ENCODE peak calls at places on chromosomes 11 and 22, in ten cellular contexts. F is GM12878, P is body of pancreas, G is NB4, T is testis, E is IMR-90, O is right lobe of liver, L is transverse colon, D is Peyer's patch, W is breast epithelium. B is an unnamed sample.

GRCh38 chr11:75437966-75438659 is 5.1 kb upstream of the KLHL35 start:
- DNase-seq in F (no peak), P (no peak), G (no peak), T (no peak), E (no peak), O (no peak), L (no peak), D (no peak), W (no peak), B (no peak)

GRCh38 chr11:86639172-86639571 is 33.2 kb downstream of the ME3 start:
- DNase-seq in F (no peak), P (no peak), G (no peak), T (no peak), E (peak), O (no peak), L (no peak), D (no peak), W (no peak), B (no peak)

GRCh38 chr11:94060401-94060800 is 39.2 kb downstream of the HEPHL1 start:
- DNase-seq in F (no peak), P (no peak), G (no peak), T (no peak), E (peak), O (no peak), L (no peak), D (no peak), W (no peak), B (no peak)

GRCh38 chr11:110429614-110430266 is at the start of gene FDX1:
- DNase-seq in F (peak), P (peak), G (peak), T (peak), E (peak), O (peak), L (peak), D (peak), W (peak), B (peak)

GRCh38 chr22:48715511-48715910 is 1112.2 kb downstream of the BRD1 start:
- DNase-seq in F (no peak), P (no peak), G (no peak), T (no peak), E (no peak), O (peak), L (no peak), D (no peak), W (no peak), B (no peak)

GRCh38 chr11:79864882-79865281 is 424.1 kb upstream of the TENM4 start:
- DNase-seq in F (no peak), P (no peak), G (no peak), T (no peak), E (no peak), O (no peak), L (peak), D (no peak), W (no peak), B (no peak)

GRCh38 chr22:30879398-30879797 is 89.2 kb downstream of the MORC2 start:
- DNase-seq in F (no peak), P (no peak), G (peak), T (no peak), E (no peak), O (peak), L (no peak), D (no peak), W (no peak), B (no peak)

GRCh38 chr22:31681625-31682345 is 19.8 kb upstream of the PISD start:
- DNase-seq in F (no peak), P (no peak), G (no peak), T (peak), E (peak), O (no peak), L (no peak), D (no peak), W (no peak), B (peak)

GRCh38 chr11:17989306-17989705 is 23.5 kb downstream of the SERGEF start:
- DNase-seq in F (no peak), P (no peak), G (no peak), T (no peak), E (no peak), O (no peak), L (no peak), D (no peak), W (no peak), B (no peak)

GRCh38 chr11:124483422-124483821 is 37.9 kb upstream of the OR8B8 start:
- DNase-seq in F (no peak), P (no peak), G (no peak), T (no peak), E (no peak), O (no peak), L (no peak), D (no peak), W (no peak), B (no peak)

GRCh38 chr11:80995523-80995922 is 1554.7 kb upstream of the TENM4 start:
- DNase-seq in F (no peak), P (no peak), G (no peak), T (no peak), E (no peak), O (no peak), L (no peak), D (no peak), W (no peak), B (no peak)

GRCh38 chr11:32082346-32082986 is 8.4 kb upstream of the RCN1 start:
- DNase-seq in F (no peak), P (no peak), G (no peak), T (no peak), E (no peak), O (no peak), L (no peak), D (no peak), W (no peak), B (no peak)

GRCh38 chr22:39236321-39237275 is 8.2 kb downstream of the PDGFB start:
- DNase-seq in F (peak), P (peak), G (peak), T (no peak), E (no peak), O (no peak), L (peak), D (peak), W (no peak), B (no peak)

GRCh38 chr22:35043251-35043931 is 22.6 kb upstream of the ISX start:
- DNase-seq in F (no peak), P (no peak), G (no peak), T (peak), E (no peak), O (no peak), L (peak), D (no peak), W (no peak), B (no peak)

GRCh38 chr11:30422828-30423648 is 100.1 kb downstream of the ARL14EP start:
- DNase-seq in F (no peak), P (peak), G (no peak), T (no peak), E (no peak), O (no peak), L (peak), D (no peak), W (no peak), B (no peak)

DNA sequence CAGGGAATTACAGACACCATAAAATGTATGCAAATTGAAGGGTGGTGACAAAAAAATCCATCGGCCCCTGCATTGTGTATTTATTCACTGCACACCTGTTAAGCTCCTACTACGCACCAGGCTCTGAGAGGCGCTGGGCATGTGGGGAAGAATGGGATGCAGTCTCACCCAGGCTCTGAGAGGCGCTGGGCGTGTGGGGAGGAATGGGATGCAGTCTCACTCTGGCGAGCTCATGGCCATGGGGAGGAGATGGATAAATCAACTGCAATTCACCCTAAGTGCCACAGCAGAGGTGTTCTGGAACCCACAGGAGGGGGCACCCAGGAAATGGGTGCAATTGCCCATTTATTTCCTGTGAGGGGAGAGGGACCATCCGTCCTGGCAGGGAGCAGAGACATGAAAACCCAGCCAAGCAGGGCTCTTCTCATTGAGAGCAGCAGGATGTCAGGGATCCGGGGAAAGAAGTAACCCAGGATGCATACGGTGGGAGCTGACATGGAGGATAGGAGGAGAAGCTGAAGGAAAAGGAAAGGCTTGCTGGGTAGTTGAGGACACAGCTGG is 798.7 kb downstream of the TBC1D22A start:
- DNase-seq in F (no peak), P (no peak), G (no peak), T (no peak), E (no peak), O (no peak), L (no peak), D (no peak), W (no peak), B (no peak)
- TF ChIP-seq POLR2A in F (no peak), P (no peak), G (no peak), T (no peak), E (no peak), O (no peak), L (no peak), D (no peak), W (no peak), B (no peak)

DNA sequence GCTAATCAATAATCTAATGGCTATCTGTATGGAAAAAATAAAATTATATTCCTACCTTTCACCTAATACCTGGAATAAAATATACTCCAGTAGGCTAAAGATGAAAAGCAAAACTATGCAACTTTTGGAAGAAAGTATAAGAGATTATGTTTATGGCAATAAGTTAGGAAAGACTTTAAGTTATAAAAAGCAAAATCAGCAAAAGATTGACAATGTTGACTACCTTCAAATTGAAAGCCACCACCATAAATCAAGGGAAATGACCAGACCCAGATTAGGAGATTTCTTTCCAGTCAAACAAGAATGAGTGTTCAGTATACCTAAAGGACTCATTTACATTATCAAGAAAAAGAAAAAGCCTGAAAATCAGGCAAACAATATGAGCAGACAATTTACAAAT is 159.1 kb upstream of the ZBED5 start:
- DNase-seq in F (no peak), P (no peak), G (no peak), T (no peak), E (no peak), O (no peak), L (no peak), D (no peak), W (no peak), B (no peak)
- TF ChIP-seq POLR2A in F (no peak), P (no peak), G (no peak), T (no peak), E (no peak), O (no peak), L (no peak), D (no peak), W (no peak), B (no peak)

DNA sequence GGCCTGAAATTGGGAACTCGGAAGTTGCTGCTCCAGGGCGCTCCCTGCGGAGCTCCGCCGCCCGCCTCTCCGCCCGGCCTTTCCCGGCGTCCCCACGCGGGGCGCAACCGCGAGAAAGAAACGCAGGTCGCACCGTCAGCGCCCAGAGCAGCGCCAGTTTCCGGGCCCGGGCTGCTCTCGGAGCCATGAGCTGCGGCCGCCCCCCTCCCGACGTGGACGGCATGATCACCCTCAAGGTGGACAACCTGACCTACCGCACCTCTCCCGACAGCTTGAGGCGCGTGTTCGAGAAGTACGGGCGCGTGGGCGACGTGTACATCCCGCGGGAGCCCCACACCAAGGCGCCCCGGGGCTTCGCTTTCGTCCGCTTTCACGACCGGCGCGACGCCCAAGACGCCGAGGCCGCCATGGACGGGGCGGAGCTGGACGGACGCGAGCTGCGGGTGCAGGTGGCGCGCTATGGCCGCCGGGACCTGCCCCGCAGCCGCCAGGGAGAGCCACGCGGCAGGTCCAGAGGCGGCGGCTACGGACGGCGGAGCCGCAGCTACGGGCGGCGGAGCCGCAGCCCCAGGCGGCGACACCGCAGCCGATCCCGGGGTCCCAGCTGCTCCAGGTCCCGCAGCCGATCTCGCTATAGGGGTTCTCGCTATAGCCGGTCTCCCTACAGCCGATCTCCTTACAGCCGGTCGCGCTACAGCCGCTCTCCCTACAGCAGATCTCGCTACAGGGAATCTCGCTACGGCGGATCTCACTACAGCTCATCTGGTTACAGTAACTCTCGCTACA is 516 bp downstream of the SRSF8 start:
- DNase-seq in F (no peak), P (peak), G (peak), T (peak), E (peak), O (peak), L (peak), D (peak), W (peak), B (peak)
- TF ChIP-seq POLR2A in F (peak), P (peak), G (peak), T (no peak), E (peak), O (peak), L (peak), D (peak), W (peak), B (peak)

GRCh38 chr11:46593550-46594382 is at the start of gene AMBRA1:
- DNase-seq in F (peak), P (peak), G (peak), T (peak), E (peak), O (peak), L (peak), D (peak), W (peak), B (peak)
- TF ChIP-seq POLR2A in F (peak), P (peak), G (peak), T (no peak), E (peak), O (peak), L (peak), D (peak), W (peak), B (peak)

GRCh38 chr11:112086422-112087191 is at the start of the genes SDHD and TIMM8B:
- DNase-seq in F (peak), P (peak), G (peak), T (peak), E (peak), O (peak), L (peak), D (peak), W (peak), B (peak)
- TF ChIP-seq POLR2A in F (peak), P (peak), G (peak), T (no peak), E (peak), O (peak), L (peak), D (peak), W (peak), B (peak)

DNA sequence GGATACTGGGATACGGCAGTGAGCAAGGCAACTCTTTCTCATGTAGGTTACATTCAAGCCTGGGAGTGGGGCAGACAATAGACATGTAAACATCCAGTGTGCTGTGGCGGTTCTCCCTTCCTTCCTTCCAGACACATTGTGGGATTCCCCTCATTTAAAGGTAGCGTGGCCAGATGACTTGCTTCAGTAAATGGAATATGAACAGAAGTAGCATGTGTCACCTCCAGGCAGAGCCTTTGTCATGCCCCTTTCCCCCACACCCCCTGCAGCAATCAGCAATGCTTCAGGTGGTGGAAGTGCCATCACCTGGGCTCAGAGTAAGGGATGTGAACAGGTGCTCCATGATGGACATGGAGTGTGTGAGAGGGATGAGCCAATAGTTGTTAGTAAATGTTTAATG is 34.8 kb upstream of the TTC12 start:
- DNase-seq in F (no peak), P (no peak), G (no peak), T (no peak), E (no peak), O (no peak), L (no peak), D (no peak), W (no peak), B (no peak)
- TF ChIP-seq POLR2A in F (no peak), P (no peak), G (no peak), T (no peak), E (no peak), O (no peak), L (no peak), D (no peak), W (no peak), B (no peak)

DNA sequence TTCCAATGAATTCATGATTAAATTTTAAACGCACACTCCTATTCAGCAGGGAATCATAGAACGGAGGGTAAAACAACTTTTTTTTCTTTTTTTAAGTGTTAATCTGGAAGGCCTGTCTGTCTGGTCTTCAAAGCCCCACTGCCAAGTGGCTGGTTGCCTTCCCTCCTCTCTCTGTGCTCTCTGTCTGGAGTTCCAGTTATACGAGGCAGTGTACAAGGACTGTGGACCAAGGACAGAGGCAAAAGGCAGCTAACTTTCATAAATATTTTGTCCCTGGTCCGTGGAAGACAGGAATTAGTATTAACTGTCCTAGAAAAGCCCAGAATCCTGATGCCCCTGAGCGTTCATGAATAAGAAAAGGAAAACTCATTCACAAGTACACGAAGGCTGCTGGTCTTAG is 164.0 kb upstream of the E2F8 start:
- DNase-seq in F (no peak), P (no peak), G (no peak), T (no peak), E (no peak), O (no peak), L (no peak), D (no peak), W (no peak), B (no peak)
- TF ChIP-seq POLR2A in F (no peak), P (no peak), G (no peak), T (no peak), E (no peak), O (no peak), L (no peak), D (no peak), W (no peak), B (no peak)

GRCh38 chr11:65134952-65135632 is 773 bp upstream of the SYVN1 start:
- DNase-seq in F (no peak), P (peak), G (peak), T (peak), E (peak), O (peak), L (peak), D (peak), W (peak), B (peak)
- TF ChIP-seq POLR2A in F (peak), P (no peak), G (peak), T (no peak), E (no peak), O (no peak), L (peak), D (peak), W (no peak), B (peak)

DNA sequence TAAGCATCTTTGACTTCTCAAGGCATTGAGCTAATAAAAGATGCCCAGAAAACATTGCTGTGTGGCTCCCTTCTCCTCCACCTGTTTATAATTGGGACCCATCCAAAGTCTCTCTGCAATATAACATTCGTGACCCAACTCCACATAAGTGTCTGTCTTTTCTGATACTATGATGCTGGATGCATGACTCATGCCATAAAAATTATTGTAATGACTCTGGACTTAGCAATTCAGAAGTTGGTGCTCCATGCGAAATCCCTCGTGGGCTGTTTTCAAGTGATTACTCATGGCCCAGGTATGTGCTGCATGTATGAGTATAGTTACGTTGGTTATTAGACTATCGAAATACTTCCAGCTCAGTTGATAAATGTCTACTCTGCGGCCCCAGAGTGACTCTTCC is 11.7 kb downstream of the FJX1 start:
- DNase-seq in F (no peak), P (peak), G (no peak), T (no peak), E (peak), O (no peak), L (no peak), D (no peak), W (no peak), B (no peak)
- TF ChIP-seq POLR2A in F (no peak), P (no peak), G (no peak), T (no peak), E (no peak), O (no peak), L (no peak), D (no peak), W (no peak), B (no peak)

B was measured in ovary.